ENCODE peak calls at places on chromosomes 13 and 19, in eight cellular contexts. E, W, J, T, A, N, R and P are unnamed samples.

GRCh38 chr19:18020212-18021067 is 12.5 kb downstream of the ARRDC2 start:
- DNase-seq in A (no peak), J (no peak), T (no peak), E (peak), R (peak), W (no peak), N (no peak), P (no peak)

GRCh38 chr13:77698211-77699058 is 948 bp downstream of the SLAIN1 start:
- DNase-seq in A (peak), E (peak), R (no peak), N (peak), J (peak), W (no peak), T (no peak), P (peak)

GRCh38 chr13:108834193-108834592 is 204.8 kb downstream of the MYO16 start:
- DNase-seq in T (no peak), N (no peak), W (no peak), R (no peak), A (no peak), J (no peak), E (peak), P (no peak)

GRCh38 chr19:29634002-29634401 is 27.9 kb downstream of the POP4 start:
- DNase-seq in N (no peak), E (no peak), W (no peak), R (no peak), A (no peak), J (no peak), T (no peak), P (no peak)

GRCh38 chr13:23637813-23638212 is 67.6 kb downstream of the TNFRSF19 start:
- DNase-seq in T (no peak), R (no peak), N (no peak), J (no peak), E (no peak), W (peak), A (no peak), P (no peak)

GRCh38 chr13:21967871-21968270 is 297.0 kb downstream of the FGF9 start:
- DNase-seq in R (no peak), E (no peak), W (no peak), T (no peak), N (no peak), J (no peak), A (no peak), P (no peak)

GRCh38 chr19:13262450-13262849 is 112.2 kb downstream of the IER2 start:
- DNase-seq in E (peak), A (peak), J (peak), N (no peak), T (no peak), R (no peak), W (peak), P (no peak)

GRCh38 chr19:46493236-46494114 is 2.2 kb downstream of the PNMA8B start:
- DNase-seq in T (no peak), A (no peak), E (no peak), W (no peak), J (peak), N (no peak), R (no peak), P (peak)

GRCh38 chr19:35046461-35046860 is 4.9 kb downstream of the HPN start:
- DNase-seq in N (no peak), J (no peak), A (no peak), W (no peak), R (no peak), E (no peak), T (no peak), P (no peak)

GRCh38 chr19:6751189-6751588 is 11.7 kb downstream of the TRIP10 start:
- DNase-seq in W (no peak), N (no peak), T (no peak), A (no peak), J (no peak), E (no peak), R (no peak), P (no peak)

GRCh38 chr13:112974676-112975075 is 5.7 kb downstream of the MCF2L start:
- DNase-seq in E (no peak), N (no peak), W (no peak), R (no peak), T (no peak), A (no peak), J (no peak), P (no peak)

GRCh38 chr13:27636624-27637288 is 15.1 kb downstream of the POLR1D start:
- DNase-seq in J (no peak), E (no peak), N (no peak), R (no peak), W (no peak), A (no peak), T (no peak), P (no peak)

GRCh38 chr13:66367356-66367755 is 862.8 kb downstream of the PCDH9 start:
- DNase-seq in A (no peak), E (no peak), N (no peak), W (no peak), T (no peak), J (no peak), R (no peak), P (no peak)